ENCODE peak calls at places on chromosome 22, in nine cellular contexts. J is HCT116, H is mammary epithelial cell, E is PC-3, X is fibroblast of lung, Z is PC-9, V is GM23338, R is HepG2, P is GM23248. W is an unnamed sample.

GRCh38 chr22:46653596-46653995 is 33.4 kb downstream of the GRAMD4 start:
- DNase-seq in J (no peak), H (peak; percentile 32), E (no peak), X (no peak), Z (no peak), V (no peak), R (no peak), P (no peak), W (no peak)

GRCh38 chr22:43001271-43002197 is 13.4 kb downstream of the PACSIN2 start:
- DNase-seq in J (no peak), H (no peak), E (no peak), X (peak; percentile 76), Z (no peak), V (no peak), R (peak; percentile 54), P (peak; percentile 68), W (no peak)

GRCh38 chr22:39298194-39298987 is 21.0 kb downstream of the RPL3 start:
- DNase-seq in J (no peak), H (no peak), E (no peak), X (no peak), Z (peak; percentile 58), V (no peak), R (no peak), P (no peak), W (no peak)

GRCh38 chr22:46528121-46528610 is 9.3 kb downstream of the CELSR1 start:
- DNase-seq in J (peak; percentile 69), H (peak; percentile 96), E (peak; percentile 94), X (peak; percentile 91), Z (peak; percentile 79), V (no peak), R (peak; percentile 95), P (no peak), W (peak; percentile 76)

GRCh38 chr22:32904044-32904443 is 102.5 kb downstream of the TIMP3 start:
- DNase-seq in J (peak; percentile 51), H (peak; percentile 39), E (peak; percentile 2), X (peak; percentile 50), Z (peak; percentile 22), V (peak; percentile 83), R (peak; percentile 23), P (peak; percentile 66), W (peak; percentile 41)

GRCh38 chr22:36258750-36259619 is 6.1 kb downstream of the APOL1 start:
- DNase-seq in J (no peak), H (no peak), E (no peak), X (peak; percentile 53), Z (no peak), V (peak; percentile 78), R (no peak), P (no peak), W (peak; percentile 43)

GRCh38 chr22:41237036-41237706 is 3.6 kb downstream of the CHADL start:
- DNase-seq in J (no peak), H (no peak), E (no peak), X (no peak), Z (no peak), V (peak; percentile 95), R (no peak), P (no peak), W (no peak)

GRCh38 chr22:23831261-23831660 is 7.5 kb downstream of the DERL3 start:
- DNase-seq in J (no peak), H (no peak), E (no peak), X (no peak), Z (no peak), V (no peak), R (no peak), P (no peak), W (no peak)

GRCh38 chr22:21703684-21704316 is 31.8 kb downstream of the YPEL1 start:
- DNase-seq in J (no peak), H (no peak), E (no peak), X (no peak), Z (no peak), V (no peak), R (no peak), P (peak; percentile 26), W (no peak)

GRCh38 chr22:48756146-48757111 is 1071.2 kb downstream of the BRD1 start:
- DNase-seq in J (no peak), H (no peak), E (no peak), X (no peak), Z (no peak), V (no peak), R (no peak), P (no peak), W (no peak)

GRCh38 chr22:41668971-41669911 is 19.4 kb downstream of the SNU13 start:
- DNase-seq in J (no peak), H (no peak), E (peak; percentile 59), X (peak; percentile 79), Z (peak; percentile 39), V (no peak), R (no peak), P (peak; percentile 84), W (no peak)

GRCh38 chr22:24429411-24430365 is 2.3 kb downstream of the ADORA2A start:
- DNase-seq in J (no peak), H (peak; percentile 58), E (peak; percentile 36), X (peak; percentile 43), Z (no peak), V (peak; percentile 58), R (no peak), P (peak; percentile 33), W (peak; percentile 68)

GRCh38 chr22:33986954-33987353 is 66.7 kb upstream of the LARGE1 start:
- DNase-seq in J (no peak), H (no peak), E (no peak), X (no peak), Z (no peak), V (peak; percentile 33), R (no peak), P (no peak), W (no peak)

DNA sequence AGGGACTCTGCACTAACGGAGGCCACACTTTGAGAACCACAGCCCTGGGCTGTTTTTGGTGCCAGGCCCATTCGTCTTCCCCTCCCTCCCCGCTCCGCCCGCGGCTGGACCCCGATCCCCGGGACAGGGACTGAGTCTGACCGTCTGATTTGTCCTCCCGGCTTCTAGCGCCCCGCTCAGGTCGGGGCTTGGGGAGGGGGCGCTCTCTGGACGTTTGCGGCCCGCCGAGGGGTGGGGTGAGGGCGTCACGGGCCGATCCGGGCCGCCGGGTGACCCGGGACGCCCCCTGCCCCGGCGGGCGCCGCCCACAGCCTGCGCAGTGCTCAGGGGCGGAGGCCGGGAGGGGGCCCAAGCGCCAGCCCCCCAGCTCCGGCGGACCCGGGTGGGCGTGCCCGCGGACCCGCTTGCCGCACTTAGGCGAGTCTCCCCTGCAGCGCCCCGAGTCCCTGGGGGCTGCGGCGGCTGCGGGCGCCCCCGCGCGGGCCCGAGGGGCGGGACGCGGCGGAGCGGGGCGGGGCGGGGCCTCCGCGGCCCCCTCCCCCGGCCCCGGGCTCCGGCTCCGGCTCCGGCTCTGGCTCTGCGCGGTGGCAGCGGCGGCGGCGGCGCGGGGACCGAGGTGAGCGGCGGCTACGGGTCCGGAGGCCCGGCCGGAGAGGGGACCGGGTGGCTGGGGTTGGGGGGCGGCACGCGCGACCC is 33.7 kb upstream of the PRR5 start:
- DNase-seq in J (no peak), H (no peak), E (no peak), X (no peak), Z (no peak), V (peak; percentile 82), R (no peak), P (peak; percentile 63), W (no peak)
- TF ChIP-seq EZH2 in J (no peak), H (no peak), E (no peak), X (peak; percentile 42), Z (peak; percentile 95), V (no peak), R (no peak), P (no peak), W (no peak)

GRCh38 chr22:30694638-30695350 is at the start of gene OSBP2:
- DNase-seq in J (no peak), H (no peak), E (peak; percentile 19), X (no peak), Z (peak; percentile 53), V (peak; percentile 55), R (no peak), P (peak; percentile 45), W (peak; percentile 23)

GRCh38 chr22:30694171-30694637 is 470 bp upstream of the OSBP2 start:
- DNase-seq in J (peak; percentile 29), H (peak; percentile 21), E (peak; percentile 44), X (peak; percentile 21), Z (peak; percentile 70), V (peak; percentile 82), R (no peak), P (peak; percentile 62), W (peak; percentile 24)

GRCh38 chr22:30695871-30696655 is 1.4 kb downstream of the OSBP2 start:
- DNase-seq in J (no peak), H (no peak), E (no peak), X (no peak), Z (no peak), V (no peak), R (no peak), P (no peak), W (no peak)

GRCh38 chr22:30695351-30695762 is 683 bp downstream of the OSBP2 start:
- DNase-seq in J (no peak), H (no peak), E (no peak), X (no peak), Z (no peak), V (no peak), R (no peak), P (no peak), W (no peak)

DNA sequence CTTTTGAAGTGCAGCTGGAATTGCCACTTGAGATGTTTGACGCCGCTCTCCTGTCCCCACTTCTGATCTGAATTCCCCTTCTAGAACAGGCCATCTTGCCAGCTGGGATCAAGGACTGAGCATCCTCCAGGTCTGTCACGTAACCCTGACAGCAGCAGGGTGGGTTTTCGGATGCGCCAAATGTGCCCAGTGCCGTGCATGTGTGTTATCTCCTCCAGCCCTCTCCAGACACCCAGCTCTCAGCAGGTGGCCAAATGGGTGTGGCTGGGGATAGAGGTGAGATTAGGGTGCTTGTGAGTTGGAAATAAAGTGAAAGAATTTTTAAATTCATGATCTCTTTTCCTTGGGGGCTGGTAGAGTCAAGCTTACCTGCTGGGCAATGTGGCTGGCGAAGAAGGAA is 3.3 kb downstream of the OSBP2 start:
- DNase-seq in J (no peak), H (no peak), E (no peak), X (no peak), Z (no peak), V (no peak), R (no peak), P (no peak), W (no peak)
- H3K4me1 ChIP-seq in J (peaks cover 71% of the 10 kb centered on the region), H (peaks cover 8% of the 10 kb centered on the region), E (peaks cover 18% of the 10 kb centered on the region), X (peaks cover 4% of the 10 kb centered on the region), Z (peaks cover 18% of the 10 kb centered on the region), V (no peaks in the 10 kb centered on the region), R (peaks cover 9% of the 10 kb centered on the region), P (peaks cover 8% of the 10 kb centered on the region), W (peaks cover 5% of the 10 kb centered on the region)

DNA sequence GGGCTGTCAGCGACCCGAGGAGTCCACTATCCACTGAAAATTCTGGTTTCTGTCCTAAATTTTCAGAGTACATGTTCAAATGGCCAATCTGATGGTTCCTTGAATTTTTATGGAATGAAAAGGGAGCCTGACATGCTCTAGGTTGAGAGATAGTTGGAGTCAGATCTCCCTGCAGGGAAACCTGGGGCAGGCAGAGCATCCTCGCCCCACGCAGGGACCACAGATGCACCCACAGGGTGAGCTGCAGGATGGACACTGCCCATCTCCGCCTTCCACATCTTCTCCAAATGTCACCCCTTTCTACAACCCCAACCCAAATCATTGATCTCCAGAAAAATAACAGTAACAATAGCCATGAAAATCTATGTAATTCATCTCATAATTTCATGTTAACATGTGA is 114.2 kb upstream of the IGLL5 start:
- DNase-seq in J (no peak), H (no peak), E (no peak), X (no peak), Z (no peak), V (no peak), R (no peak), P (no peak), W (no peak)
- H3K27me3 ChIP-seq in J (no peaks in the 10 kb centered on the region), H (no peaks in the 10 kb centered on the region), E (peaks cover 10% of the 10 kb centered on the region), X (peaks cover 3% of the 10 kb centered on the region), Z (peaks cover 50% of the 10 kb centered on the region), V (peaks cover 97% of the 10 kb centered on the region), R (peaks cover 5% of the 10 kb centered on the region), P (peaks cover 30% of the 10 kb centered on the region), W (peaks cover 2% of the 10 kb centered on the region)

GRCh38 chr22:49983148-49984042 is 22.8 kb downstream of the PIM3 start:
- DNase-seq in J (no peak), H (no peak), E (no peak), X (no peak), Z (no peak), V (peak; percentile 65), R (no peak), P (no peak), W (no peak)
- TF ChIP-seq EZH2 in J (no peak), H (peak; percentile 23), E (no peak), X (peak; percentile 73), Z (no peak), V (no peak), R (no peak), P (no peak), W (no peak)

W was measured in A673.